ENCODE peak calls at places on chromosomes 6 and 20, in four cellular contexts. One of them, this sample, is unnamed.

GRCh38 chr6:87705070-87705691 is 3.1 kb upstream of the AKIRIN2 start:
- DNase-seq in activated CD4-positive, alpha-beta T cell treated with anti-CD3 and anti-CD28 coated beads, Interleukin-2, amount 50 U/mL, for 48 hours: peak
- DNase-seq in HFFc6: peak
- DNase-seq in NCI-H345: no peak
- DNase-seq in this sample: no peak

GRCh38 chr6:42996513-42996912 is 12.1 kb downstream of the PPP2R5D start:
- DNase-seq in HFFc6: no peak
- DNase-seq in NCI-H345: no peak
- DNase-seq in activated CD4-positive, alpha-beta T cell treated with anti-CD3 and anti-CD28 coated beads, Interleukin-2, amount 50 U/mL, for 48 hours: no peak
- DNase-seq in this sample: no peak

GRCh38 chr6:40936810-40937209 is 102.2 kb downstream of the UNC5CL start:
- DNase-seq in NCI-H345: no peak
- DNase-seq in activated CD4-positive, alpha-beta T cell treated with anti-CD3 and anti-CD28 coated beads, Interleukin-2, amount 50 U/mL, for 48 hours: no peak
- DNase-seq in HFFc6: peak
- DNase-seq in this sample: no peak

GRCh38 chr20:35490736-35491181 is 35.4 kb downstream of the CEP250 start:
- DNase-seq in NCI-H345: no peak
- DNase-seq in activated CD4-positive, alpha-beta T cell treated with anti-CD3 and anti-CD28 coated beads, Interleukin-2, amount 50 U/mL, for 48 hours: peak
- DNase-seq in HFFc6: no peak
- DNase-seq in this sample: no peak

GRCh38 chr6:36595168-36595818 is 1.1 kb downstream of the SRSF3 start:
- DNase-seq in HFFc6: no peak
- DNase-seq in activated CD4-positive, alpha-beta T cell treated with anti-CD3 and anti-CD28 coated beads, Interleukin-2, amount 50 U/mL, for 48 hours: no peak
- DNase-seq in NCI-H345: peak
- DNase-seq in this sample: no peak

GRCh38 chr6:4553387-4553786 is 222.8 kb upstream of the CDYL start:
- DNase-seq in NCI-H345: no peak
- DNase-seq in HFFc6: no peak
- DNase-seq in activated CD4-positive, alpha-beta T cell treated with anti-CD3 and anti-CD28 coated beads, Interleukin-2, amount 50 U/mL, for 48 hours: peak
- DNase-seq in this sample: no peak

GRCh38 chr6:81226957-81227356 is 525.5 kb downstream of the TENT5A start:
- DNase-seq in HFFc6: no peak
- DNase-seq in activated CD4-positive, alpha-beta T cell treated with anti-CD3 and anti-CD28 coated beads, Interleukin-2, amount 50 U/mL, for 48 hours: no peak
- DNase-seq in NCI-H345: no peak
- DNase-seq in this sample: peak

GRCh38 chr20:40497781-40498691 is 191.0 kb downstream of the MAFB start:
- DNase-seq in activated CD4-positive, alpha-beta T cell treated with anti-CD3 and anti-CD28 coated beads, Interleukin-2, amount 50 U/mL, for 48 hours: no peak
- DNase-seq in NCI-H345: no peak
- DNase-seq in HFFc6: no peak
- DNase-seq in this sample: no peak

GRCh38 chr20:59785986-59786753 is 147.3 kb downstream of the SYCP2 start:
- DNase-seq in HFFc6: no peak
- DNase-seq in NCI-H345: no peak
- DNase-seq in activated CD4-positive, alpha-beta T cell treated with anti-CD3 and anti-CD28 coated beads, Interleukin-2, amount 50 U/mL, for 48 hours: no peak
- DNase-seq in this sample: no peak